ENCODE peak calls at places on chromosome 18, in ten cellular contexts. One of them, this sample, is unnamed.

GRCh38 chr18:24677011-24677410 is 216.6 kb downstream of the HRH4 start:
- DNase-seq in stimulated activated CD8-positive, alpha-beta memory T cell treated with anti-CD3 and anti-CD28 coated beads, Interleukin-15, amount 100 ng/mL, for 24 hours: no peak
- DNase-seq in heart right ventricle: no peak
- DNase-seq in T1000: no peak
- DNase-seq in NCI-H1105: no peak
- DNase-seq in NCI-H524: no peak
- DNase-seq in GM12892: no peak
- DNase-seq in NCI-H345: no peak
- DNase-seq in astrocyte of the cerebellum: no peak
- DNase-seq in left lung: no peak
- DNase-seq in this sample: no peak

GRCh38 chr18:58787750-58788149 is 76.9 kb upstream of the ZNF532 start:
- DNase-seq in NCI-H1105: no peak
- DNase-seq in NCI-H524: no peak
- DNase-seq in T1000: no peak
- DNase-seq in GM12892: no peak
- DNase-seq in NCI-H345: no peak
- DNase-seq in astrocyte of the cerebellum: no peak
- DNase-seq in left lung: no peak
- DNase-seq in stimulated activated CD8-positive, alpha-beta memory T cell treated with anti-CD3 and anti-CD28 coated beads, Interleukin-15, amount 100 ng/mL, for 24 hours: no peak
- DNase-seq in heart right ventricle: peak
- DNase-seq in this sample: no peak

GRCh38 chr18:13437034-13437433 is 218.5 kb downstream of the LDLRAD4 start:
- DNase-seq in NCI-H345: peak
- DNase-seq in T1000: no peak
- DNase-seq in NCI-H1105: no peak
- DNase-seq in stimulated activated CD8-positive, alpha-beta memory T cell treated with anti-CD3 and anti-CD28 coated beads, Interleukin-15, amount 100 ng/mL, for 24 hours: no peak
- DNase-seq in heart right ventricle: no peak
- DNase-seq in NCI-H524: no peak
- DNase-seq in GM12892: no peak
- DNase-seq in left lung: no peak
- DNase-seq in astrocyte of the cerebellum: no peak
- DNase-seq in this sample: no peak

GRCh38 chr18:10912790-10913560 is 236.4 kb downstream of the PIEZO2 start:
- DNase-seq in stimulated activated CD8-positive, alpha-beta memory T cell treated with anti-CD3 and anti-CD28 coated beads, Interleukin-15, amount 100 ng/mL, for 24 hours: no peak
- DNase-seq in GM12892: no peak
- DNase-seq in NCI-H524: no peak
- DNase-seq in NCI-H345: no peak
- DNase-seq in NCI-H1105: no peak
- DNase-seq in heart right ventricle: peak
- DNase-seq in left lung: no peak
- DNase-seq in astrocyte of the cerebellum: peak
- DNase-seq in T1000: no peak
- DNase-seq in this sample: no peak

GRCh38 chr18:35392375-35392774 is 15.2 kb upstream of the ZNF396 start:
- DNase-seq in NCI-H1105: no peak
- DNase-seq in T1000: no peak
- DNase-seq in astrocyte of the cerebellum: no peak
- DNase-seq in NCI-H524: no peak
- DNase-seq in left lung: no peak
- DNase-seq in heart right ventricle: no peak
- DNase-seq in NCI-H345: no peak
- DNase-seq in stimulated activated CD8-positive, alpha-beta memory T cell treated with anti-CD3 and anti-CD28 coated beads, Interleukin-15, amount 100 ng/mL, for 24 hours: no peak
- DNase-seq in GM12892: no peak
- DNase-seq in this sample: no peak

GRCh38 chr18:38606841-38607240 is 1041.2 kb upstream of the CELF4 start:
- DNase-seq in NCI-H524: no peak
- DNase-seq in left lung: no peak
- DNase-seq in heart right ventricle: no peak
- DNase-seq in NCI-H345: no peak
- DNase-seq in T1000: no peak
- DNase-seq in NCI-H1105: no peak
- DNase-seq in stimulated activated CD8-positive, alpha-beta memory T cell treated with anti-CD3 and anti-CD28 coated beads, Interleukin-15, amount 100 ng/mL, for 24 hours: no peak
- DNase-seq in astrocyte of the cerebellum: no peak
- DNase-seq in GM12892: no peak
- DNase-seq in this sample: no peak

GRCh38 chr18:45863469-45863868 is 38.0 kb downstream of the SIGLEC15 start:
- DNase-seq in GM12892: no peak
- DNase-seq in NCI-H1105: no peak
- DNase-seq in heart right ventricle: no peak
- DNase-seq in NCI-H345: no peak
- DNase-seq in astrocyte of the cerebellum: no peak
- DNase-seq in NCI-H524: no peak
- DNase-seq in stimulated activated CD8-positive, alpha-beta memory T cell treated with anti-CD3 and anti-CD28 coated beads, Interleukin-15, amount 100 ng/mL, for 24 hours: no peak
- DNase-seq in left lung: no peak
- DNase-seq in T1000: no peak
- DNase-seq in this sample: no peak

GRCh38 chr18:27202771-27203170 is 17.7 kb upstream of the CHST9 start:
- DNase-seq in NCI-H345: no peak
- DNase-seq in T1000: no peak
- DNase-seq in NCI-H524: no peak
- DNase-seq in left lung: no peak
- DNase-seq in astrocyte of the cerebellum: no peak
- DNase-seq in NCI-H1105: no peak
- DNase-seq in heart right ventricle: no peak
- DNase-seq in GM12892: no peak
- DNase-seq in stimulated activated CD8-positive, alpha-beta memory T cell treated with anti-CD3 and anti-CD28 coated beads, Interleukin-15, amount 100 ng/mL, for 24 hours: no peak
- DNase-seq in this sample: no peak

GRCh38 chr18:74963820-74964446 is 245.0 kb downstream of the PTGR3 start:
- DNase-seq in left lung: peak
- DNase-seq in T1000: no peak
- DNase-seq in NCI-H524: peak
- DNase-seq in stimulated activated CD8-positive, alpha-beta memory T cell treated with anti-CD3 and anti-CD28 coated beads, Interleukin-15, amount 100 ng/mL, for 24 hours: no peak
- DNase-seq in NCI-H345: peak
- DNase-seq in NCI-H1105: peak
- DNase-seq in astrocyte of the cerebellum: peak
- DNase-seq in GM12892: no peak
- DNase-seq in heart right ventricle: peak
- DNase-seq in this sample: no peak

GRCh38 chr18:4251873-4252272 is 203.2 kb downstream of the DLGAP1 start:
- DNase-seq in stimulated activated CD8-positive, alpha-beta memory T cell treated with anti-CD3 and anti-CD28 coated beads, Interleukin-15, amount 100 ng/mL, for 24 hours: no peak
- DNase-seq in NCI-H524: no peak
- DNase-seq in left lung: no peak
- DNase-seq in NCI-H1105: no peak
- DNase-seq in astrocyte of the cerebellum: no peak
- DNase-seq in T1000: no peak
- DNase-seq in heart right ventricle: no peak
- DNase-seq in GM12892: no peak
- DNase-seq in NCI-H345: no peak
- DNase-seq in this sample: no peak

GRCh38 chr18:21117385-21118135 is 5.9 kb upstream of the ROCK1 start:
- DNase-seq in NCI-H345: no peak
- DNase-seq in T1000: no peak
- DNase-seq in left lung: no peak
- DNase-seq in NCI-H524: no peak
- DNase-seq in stimulated activated CD8-positive, alpha-beta memory T cell treated with anti-CD3 and anti-CD28 coated beads, Interleukin-15, amount 100 ng/mL, for 24 hours: no peak
- DNase-seq in heart right ventricle: no peak
- DNase-seq in NCI-H1105: no peak
- DNase-seq in astrocyte of the cerebellum: peak
- DNase-seq in GM12892: no peak
- DNase-seq in this sample: no peak

GRCh38 chr18:76447268-76447890 is 47.7 kb downstream of the ZNF516 start:
- DNase-seq in NCI-H1105: no peak
- DNase-seq in astrocyte of the cerebellum: no peak
- DNase-seq in left lung: no peak
- DNase-seq in GM12892: no peak
- DNase-seq in stimulated activated CD8-positive, alpha-beta memory T cell treated with anti-CD3 and anti-CD28 coated beads, Interleukin-15, amount 100 ng/mL, for 24 hours: no peak
- DNase-seq in T1000: no peak
- DNase-seq in NCI-H345: no peak
- DNase-seq in heart right ventricle: no peak
- DNase-seq in NCI-H524: no peak
- DNase-seq in this sample: no peak

GRCh38 chr18:41767960-41768359 is 187.1 kb upstream of the PIK3C3 start:
- DNase-seq in NCI-H345: no peak
- DNase-seq in left lung: no peak
- DNase-seq in heart right ventricle: no peak
- DNase-seq in NCI-H1105: peak
- DNase-seq in GM12892: no peak
- DNase-seq in T1000: no peak
- DNase-seq in astrocyte of the cerebellum: no peak
- DNase-seq in NCI-H524: no peak
- DNase-seq in stimulated activated CD8-positive, alpha-beta memory T cell treated with anti-CD3 and anti-CD28 coated beads, Interleukin-15, amount 100 ng/mL, for 24 hours: no peak
- DNase-seq in this sample: no peak

GRCh38 chr18:50947899-50948298 is 19.9 kb upstream of the ELAC1 start:
- DNase-seq in left lung: no peak
- DNase-seq in GM12892: no peak
- DNase-seq in heart right ventricle: no peak
- DNase-seq in stimulated activated CD8-positive, alpha-beta memory T cell treated with anti-CD3 and anti-CD28 coated beads, Interleukin-15, amount 100 ng/mL, for 24 hours: no peak
- DNase-seq in astrocyte of the cerebellum: no peak
- DNase-seq in T1000: no peak
- DNase-seq in NCI-H345: no peak
- DNase-seq in NCI-H1105: no peak
- DNase-seq in NCI-H524: no peak
- DNase-seq in this sample: no peak

GRCh38 chr18:44521673-44522032 is 159.0 kb upstream of the SETBP1 start:
- DNase-seq in GM12892: no peak
- DNase-seq in stimulated activated CD8-positive, alpha-beta memory T cell treated with anti-CD3 and anti-CD28 coated beads, Interleukin-15, amount 100 ng/mL, for 24 hours: no peak
- DNase-seq in NCI-H1105: no peak
- DNase-seq in NCI-H345: no peak
- DNase-seq in NCI-H524: no peak
- DNase-seq in left lung: no peak
- DNase-seq in heart right ventricle: no peak
- DNase-seq in astrocyte of the cerebellum: no peak
- DNase-seq in T1000: no peak
- DNase-seq in this sample: no peak

GRCh38 chr18:36850527-36851201 is 21.7 kb downstream of the KIAA1328 start:
- DNase-seq in NCI-H1105: no peak
- DNase-seq in NCI-H345: no peak
- DNase-seq in astrocyte of the cerebellum: peak
- DNase-seq in GM12892: no peak
- DNase-seq in left lung: no peak
- DNase-seq in NCI-H524: no peak
- DNase-seq in heart right ventricle: no peak
- DNase-seq in stimulated activated CD8-positive, alpha-beta memory T cell treated with anti-CD3 and anti-CD28 coated beads, Interleukin-15, amount 100 ng/mL, for 24 hours: no peak
- DNase-seq in T1000: peak
- DNase-seq in this sample: no peak

GRCh38 chr18:26471027-26471426 is 77.3 kb downstream of the KCTD1 start:
- DNase-seq in NCI-H1105: no peak
- DNase-seq in left lung: no peak
- DNase-seq in astrocyte of the cerebellum: no peak
- DNase-seq in T1000: peak
- DNase-seq in NCI-H524: no peak
- DNase-seq in stimulated activated CD8-positive, alpha-beta memory T cell treated with anti-CD3 and anti-CD28 coated beads, Interleukin-15, amount 100 ng/mL, for 24 hours: no peak
- DNase-seq in GM12892: no peak
- DNase-seq in heart right ventricle: no peak
- DNase-seq in NCI-H345: no peak
- DNase-seq in this sample: no peak